ENCODE peak calls at places on chromosomes 5 and 9, in six cellular contexts. One of them, this sample, is unnamed.

GRCh38 chr5:68924490-68925145 is 169.2 kb upstream of the SLC30A5 start:
- DNase-seq in heart left ventricle: no peak
- DNase-seq in OCI-LY7: no peak
- DNase-seq in cardiac fibroblast: peak
- DNase-seq in GM06990: no peak
- DNase-seq in cardiac muscle cell: peak
- DNase-seq in this sample: no peak

GRCh38 chr5:73638344-73639095 is 12.5 kb downstream of the ARHGEF28 start:
- DNase-seq in GM06990: no peak
- DNase-seq in heart left ventricle: no peak
- DNase-seq in cardiac muscle cell: peak
- DNase-seq in cardiac fibroblast: peak
- DNase-seq in OCI-LY7: no peak
- DNase-seq in this sample: peak

GRCh38 chr9:35666045-35666444 is 1.1 kb upstream of the ARHGEF39 start:
- DNase-seq in OCI-LY7: no peak
- DNase-seq in heart left ventricle: no peak
- DNase-seq in cardiac muscle cell: peak
- DNase-seq in GM06990: no peak
- DNase-seq in cardiac fibroblast: no peak
- DNase-seq in this sample: no peak

GRCh38 chr5:160847526-160848085 is 4.4 kb downstream of the ATP10B start:
- DNase-seq in OCI-LY7: no peak
- DNase-seq in cardiac fibroblast: no peak
- DNase-seq in GM06990: no peak
- DNase-seq in heart left ventricle: no peak
- DNase-seq in cardiac muscle cell: no peak
- DNase-seq in this sample: no peak

GRCh38 chr9:131707677-131708612 is 31.9 kb downstream of the RAPGEF1 start:
- DNase-seq in cardiac muscle cell: peak
- DNase-seq in cardiac fibroblast: peak
- DNase-seq in OCI-LY7: peak
- DNase-seq in GM06990: no peak
- DNase-seq in heart left ventricle: peak
- DNase-seq in this sample: peak

GRCh38 chr5:14187157-14187556 is 44.0 kb downstream of the TRIO start:
- DNase-seq in heart left ventricle: no peak
- DNase-seq in OCI-LY7: no peak
- DNase-seq in cardiac muscle cell: no peak
- DNase-seq in GM06990: no peak
- DNase-seq in cardiac fibroblast: no peak
- DNase-seq in this sample: no peak

GRCh38 chr9:134210908-134211810 is 46.8 kb upstream of the RNU6ATAC start:
- DNase-seq in cardiac muscle cell: peak
- DNase-seq in GM06990: no peak
- DNase-seq in heart left ventricle: peak
- DNase-seq in cardiac fibroblast: no peak
- DNase-seq in OCI-LY7: no peak
- DNase-seq in this sample: no peak

GRCh38 chr9:90965141-90965910 is 163.7 kb downstream of the SYK start:
- DNase-seq in GM06990: no peak
- DNase-seq in cardiac muscle cell: peak
- DNase-seq in cardiac fibroblast: no peak
- DNase-seq in heart left ventricle: no peak
- DNase-seq in OCI-LY7: no peak
- DNase-seq in this sample: no peak

GRCh38 chr9:136160321-136160938 is 41.8 kb upstream of the TMEM250 start:
- DNase-seq in GM06990: no peak
- DNase-seq in cardiac fibroblast: no peak
- DNase-seq in heart left ventricle: peak
- DNase-seq in cardiac muscle cell: no peak
- DNase-seq in OCI-LY7: no peak
- DNase-seq in this sample: no peak

GRCh38 chr5:128516978-128517377 is 21.1 kb downstream of the FBN2 start:
- DNase-seq in GM06990: no peak
- DNase-seq in heart left ventricle: no peak
- DNase-seq in cardiac fibroblast: no peak
- DNase-seq in cardiac muscle cell: no peak
- DNase-seq in OCI-LY7: no peak
- DNase-seq in this sample: no peak

GRCh38 chr5:100430268-100430900 is 104.8 kb upstream of the FAM174A start:
- DNase-seq in OCI-LY7: peak
- DNase-seq in cardiac muscle cell: peak
- DNase-seq in heart left ventricle: peak
- DNase-seq in GM06990: peak
- DNase-seq in cardiac fibroblast: peak
- DNase-seq in this sample: peak

GRCh38 chr5:73625905-73626811 is at the start of gene ARHGEF28:
- DNase-seq in OCI-LY7: no peak
- DNase-seq in cardiac muscle cell: peak
- DNase-seq in cardiac fibroblast: peak
- DNase-seq in GM06990: peak
- DNase-seq in heart left ventricle: peak
- DNase-seq in this sample: peak

GRCh38 chr5:8864053-8864452 is 681.8 kb downstream of the SEMA5A start:
- DNase-seq in cardiac muscle cell: peak
- DNase-seq in cardiac fibroblast: peak
- DNase-seq in GM06990: no peak
- DNase-seq in OCI-LY7: peak
- DNase-seq in heart left ventricle: no peak
- DNase-seq in this sample: peak

GRCh38 chr5:68845121-68845520 is 248.7 kb upstream of the SLC30A5 start:
- DNase-seq in OCI-LY7: no peak
- DNase-seq in cardiac fibroblast: peak
- DNase-seq in heart left ventricle: no peak
- DNase-seq in GM06990: no peak
- DNase-seq in cardiac muscle cell: no peak
- DNase-seq in this sample: peak

GRCh38 chr5:55230086-55230629 is 3.0 kb upstream of the MCIDAS start:
- DNase-seq in heart left ventricle: no peak
- DNase-seq in cardiac fibroblast: no peak
- DNase-seq in cardiac muscle cell: no peak
- DNase-seq in GM06990: no peak
- DNase-seq in OCI-LY7: no peak
- DNase-seq in this sample: no peak

GRCh38 chr9:136249881-136250559 is 4.4 kb upstream of the QSOX2 start:
- DNase-seq in OCI-LY7: no peak
- DNase-seq in heart left ventricle: no peak
- DNase-seq in cardiac muscle cell: no peak
- DNase-seq in cardiac fibroblast: no peak
- DNase-seq in GM06990: no peak
- DNase-seq in this sample: no peak

GRCh38 chr5:143108498-143109128 is 294.9 kb downstream of the NR3C1 start:
- DNase-seq in cardiac fibroblast: no peak
- DNase-seq in heart left ventricle: no peak
- DNase-seq in GM06990: no peak
- DNase-seq in OCI-LY7: no peak
- DNase-seq in cardiac muscle cell: no peak
- DNase-seq in this sample: no peak

GRCh38 chr9:107390806-107391205 is 98.8 kb downstream of the KLF4 start:
- DNase-seq in heart left ventricle: no peak
- DNase-seq in cardiac fibroblast: no peak
- DNase-seq in OCI-LY7: no peak
- DNase-seq in cardiac muscle cell: no peak
- DNase-seq in GM06990: no peak
- DNase-seq in this sample: no peak

GRCh38 chr5:15977851-15978250 is 201.7 kb downstream of the MARCHF11 start:
- DNase-seq in cardiac muscle cell: no peak
- DNase-seq in heart left ventricle: no peak
- DNase-seq in cardiac fibroblast: no peak
- DNase-seq in OCI-LY7: no peak
- DNase-seq in GM06990: no peak
- DNase-seq in this sample: no peak

GRCh38 chr5:126900796-126901195 is 123.9 kb downstream of the LMNB1 start:
- DNase-seq in heart left ventricle: no peak
- DNase-seq in cardiac muscle cell: no peak
- DNase-seq in OCI-LY7: no peak
- DNase-seq in GM06990: no peak
- DNase-seq in cardiac fibroblast: no peak
- DNase-seq in this sample: no peak

GRCh38 chr5:109812698-109813097 is 123.0 kb downstream of the MAN2A1 start:
- DNase-seq in cardiac muscle cell: no peak
- DNase-seq in heart left ventricle: no peak
- DNase-seq in GM06990: no peak
- DNase-seq in OCI-LY7: no peak
- DNase-seq in cardiac fibroblast: no peak
- DNase-seq in this sample: no peak

GRCh38 chr5:43193171-43193951 is 1.3 kb downstream of the NIM1K start:
- DNase-seq in OCI-LY7: peak
- DNase-seq in cardiac muscle cell: peak
- DNase-seq in cardiac fibroblast: peak
- DNase-seq in GM06990: no peak
- DNase-seq in heart left ventricle: no peak
- DNase-seq in this sample: peak

GRCh38 chr5:3218916-3219650 is 376.5 kb upstream of the IRX1 start:
- DNase-seq in GM06990: no peak
- DNase-seq in OCI-LY7: no peak
- DNase-seq in heart left ventricle: peak
- DNase-seq in cardiac fibroblast: no peak
- DNase-seq in cardiac muscle cell: no peak
- DNase-seq in this sample: no peak

GRCh38 chr9:34990908-34991832 is 1.6 kb downstream of the DNAJB5 start:
- DNase-seq in GM06990: no peak
- DNase-seq in heart left ventricle: no peak
- DNase-seq in OCI-LY7: no peak
- DNase-seq in cardiac muscle cell: no peak
- DNase-seq in cardiac fibroblast: no peak
- DNase-seq in this sample: no peak

GRCh38 chr5:135213466-135214239 is 179.6 kb upstream of the PITX1 start:
- DNase-seq in cardiac fibroblast: no peak
- DNase-seq in heart left ventricle: no peak
- DNase-seq in OCI-LY7: no peak
- DNase-seq in GM06990: no peak
- DNase-seq in cardiac muscle cell: no peak
- DNase-seq in this sample: no peak

GRCh38 chr5:37774912-37775483 is 64.8 kb downstream of the GDNF start:
- DNase-seq in cardiac muscle cell: peak
- DNase-seq in OCI-LY7: peak
- DNase-seq in cardiac fibroblast: peak
- DNase-seq in GM06990: peak
- DNase-seq in heart left ventricle: no peak
- DNase-seq in this sample: peak

GRCh38 chr5:40973364-40974004 is 64.2 kb downstream of the C7 start:
- DNase-seq in cardiac fibroblast: no peak
- DNase-seq in OCI-LY7: no peak
- DNase-seq in cardiac muscle cell: no peak
- DNase-seq in GM06990: no peak
- DNase-seq in heart left ventricle: no peak
- DNase-seq in this sample: no peak

GRCh38 chr5:40981420-40981819 is 72.1 kb downstream of the C7 start:
- DNase-seq in GM06990: no peak
- DNase-seq in OCI-LY7: no peak
- DNase-seq in heart left ventricle: no peak
- DNase-seq in cardiac fibroblast: no peak
- DNase-seq in cardiac muscle cell: no peak
- DNase-seq in this sample: peak

GRCh38 chr5:40972434-40972833 is 63.1 kb downstream of the C7 start:
- DNase-seq in heart left ventricle: no peak
- DNase-seq in cardiac fibroblast: no peak
- DNase-seq in GM06990: no peak
- DNase-seq in cardiac muscle cell: no peak
- DNase-seq in OCI-LY7: no peak
- DNase-seq in this sample: no peak

DNA sequence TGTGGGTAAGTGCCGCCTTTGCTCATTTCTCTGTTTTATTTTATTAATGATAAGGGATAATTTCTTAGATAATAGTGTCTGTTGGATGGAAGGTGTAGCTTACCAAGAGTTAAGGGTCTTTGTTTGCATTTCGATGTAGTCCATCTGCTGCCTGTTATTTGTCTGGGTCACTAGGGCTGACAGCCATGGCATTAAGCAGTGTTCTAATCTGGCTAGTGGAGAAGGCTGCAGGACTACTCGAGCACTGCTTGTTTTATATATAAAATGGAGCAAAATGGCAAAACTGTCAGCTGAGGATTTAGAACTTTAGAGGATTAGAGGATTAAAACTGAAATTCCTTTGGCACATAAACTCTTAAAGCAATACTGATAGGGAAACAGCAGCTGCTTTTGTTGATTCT is 67.5 kb downstream of the C7 start:
- DNase-seq in GM06990: no peak
- DNase-seq in cardiac fibroblast: no peak
- DNase-seq in OCI-LY7: no peak
- DNase-seq in heart left ventricle: no peak
- DNase-seq in cardiac muscle cell: no peak
- DNase-seq in this sample: no peak
- H3K4me3 ChIP-seq in GM06990: no peak
- H3K4me3 ChIP-seq in cardiac fibroblast: no peak
- H3K4me3 ChIP-seq in OCI-LY7: no peak
- H3K4me3 ChIP-seq in heart left ventricle: no peak
- H3K4me3 ChIP-seq in cardiac muscle cell: no peak
- H3K4me3 ChIP-seq in this sample: no peak

GRCh38 chr9:133200631-133201030 is 8.4 kb downstream of the OBP2B start:
- DNase-seq in heart left ventricle: no peak
- DNase-seq in cardiac fibroblast: no peak
- DNase-seq in cardiac muscle cell: no peak
- DNase-seq in OCI-LY7: no peak
- DNase-seq in GM06990: no peak
- DNase-seq in this sample: no peak

GRCh38 chr9:133202145-133202513 is 6.9 kb downstream of the OBP2B start:
- DNase-seq in heart left ventricle: no peak
- DNase-seq in OCI-LY7: no peak
- DNase-seq in cardiac muscle cell: no peak
- DNase-seq in cardiac fibroblast: no peak
- DNase-seq in GM06990: no peak
- DNase-seq in this sample: no peak

GRCh38 chr9:133201424-133202144 is 7.5 kb downstream of the OBP2B start:
- DNase-seq in cardiac fibroblast: no peak
- DNase-seq in heart left ventricle: no peak
- DNase-seq in GM06990: no peak
- DNase-seq in OCI-LY7: no peak
- DNase-seq in cardiac muscle cell: no peak
- DNase-seq in this sample: no peak

GRCh38 chr9:133202688-133203453 is 6.2 kb downstream of the OBP2B start:
- DNase-seq in GM06990: no peak
- DNase-seq in OCI-LY7: no peak
- DNase-seq in cardiac fibroblast: no peak
- DNase-seq in heart left ventricle: no peak
- DNase-seq in cardiac muscle cell: no peak
- DNase-seq in this sample: no peak

GRCh38 chr9:133199648-133200321 is 9.3 kb downstream of the OBP2B start:
- DNase-seq in heart left ventricle: peak
- DNase-seq in OCI-LY7: no peak
- DNase-seq in cardiac fibroblast: peak
- DNase-seq in GM06990: peak
- DNase-seq in cardiac muscle cell: no peak
- DNase-seq in this sample: no peak
- TF ChIP-seq CTCF in heart left ventricle: peak
- TF ChIP-seq CTCF in OCI-LY7: no peak
- TF ChIP-seq CTCF in cardiac fibroblast: no peak
- TF ChIP-seq CTCF in GM06990: no peak
- TF ChIP-seq CTCF in cardiac muscle cell: no peak
- TF ChIP-seq CTCF in this sample: no peak

GRCh38 chr5:64688965-64689364 is 1.3 kb upstream of the SHISAL2B start:
- DNase-seq in heart left ventricle: no peak
- DNase-seq in OCI-LY7: no peak
- DNase-seq in cardiac fibroblast: no peak
- DNase-seq in GM06990: no peak
- DNase-seq in cardiac muscle cell: no peak
- DNase-seq in this sample: no peak
- H3K4me3 ChIP-seq in heart left ventricle: no peak
- H3K4me3 ChIP-seq in OCI-LY7: no peak
- H3K4me3 ChIP-seq in cardiac fibroblast: no peak
- H3K4me3 ChIP-seq in GM06990: no peak
- H3K4me3 ChIP-seq in cardiac muscle cell: no peak
- H3K4me3 ChIP-seq in this sample: no peak

GRCh38 chr5:171336486-171337206 is 27.6 kb downstream of the TLX3 start:
- DNase-seq in GM06990: no peak
- DNase-seq in heart left ventricle: no peak
- DNase-seq in OCI-LY7: no peak
- DNase-seq in cardiac muscle cell: peak
- DNase-seq in cardiac fibroblast: peak
- DNase-seq in this sample: peak
- TF ChIP-seq CTCF in GM06990: peak
- TF ChIP-seq CTCF in heart left ventricle: peak
- TF ChIP-seq CTCF in OCI-LY7: peak
- TF ChIP-seq CTCF in cardiac muscle cell: peak
- TF ChIP-seq CTCF in cardiac fibroblast: peak
- TF ChIP-seq CTCF in this sample: peak

This sample was measured in foreskin fibroblast.